ENCODE peak calls at places on chromosome 17, in six cellular contexts. C is mammary epithelial cell, V is mesendoderm, P is GM23338, R is PC-9, O is Karpas-422. J is an unnamed sample.

GRCh38 chr17:74862108-74862901 is 2.6 kb upstream of the GRIN2C start:
- DNase-seq in R (no peak), V (peak; percentile 80), C (no peak), P (peak; percentile 90), O (peak; percentile 91), J (peak; percentile 41)

GRCh38 chr17:61209524-61209923 is 190.1 kb upstream of the TBX2 start:
- DNase-seq in V (no peak), P (no peak), O (no peak), R (no peak), C (no peak), J (no peak)

GRCh38 chr17:51373489-51374194 is 113.3 kb downstream of the UTP18 start:
- DNase-seq in C (no peak), V (no peak), R (no peak), P (peak; percentile 37), O (no peak), J (no peak)

GRCh38 chr17:15255713-15256454 is 9.2 kb downstream of the PMP22 start:
- DNase-seq in P (no peak), C (peak; percentile 50), R (no peak), V (no peak), O (no peak), J (peak; percentile 67)

GRCh38 chr17:39153541-39154111 is 2.2 kb upstream of the PLXDC1 start:
- DNase-seq in P (peak; percentile 78), R (peak; percentile 79), O (peak; percentile 94), C (peak; percentile 78), V (peak; percentile 96), J (peak; percentile 93)

GRCh38 chr17:28717578-28718316 is at the start of gene RAB34:
- DNase-seq in R (peak; percentile 74), O (no peak), V (peak; percentile 98), C (peak; percentile 73), P (peak; percentile 98), J (peak; percentile 24)

GRCh38 chr17:40327735-40328385 is 18.9 kb downstream of the RARA start:
- DNase-seq in C (no peak), O (no peak), R (peak; percentile 17), P (no peak), V (no peak), J (no peak)

GRCh38 chr17:1626333-1626732 is 2.3 kb downstream of the SLC43A2 start:
- DNase-seq in V (no peak), O (no peak), C (no peak), R (no peak), P (no peak), J (peak; percentile 55)

GRCh38 chr17:82893779-82894178 is 54.0 kb upstream of the ZNF750 start:
- DNase-seq in O (no peak), R (no peak), C (no peak), V (no peak), P (no peak), J (no peak)

GRCh38 chr17:74145756-74146155 is 57.7 kb upstream of the RPL38 start:
- DNase-seq in C (no peak), V (no peak), R (no peak), O (no peak), P (no peak), J (no peak)

GRCh38 chr17:9644910-9645751 is at the start of gene USP43:
- DNase-seq in V (peak; percentile 81), O (no peak), C (peak; percentile 81), P (peak; percentile 79), R (peak; percentile 59), J (peak; percentile 90)

GRCh38 chr17:2410951-2411350 is 10.1 kb upstream of the MNT start:
- DNase-seq in V (no peak), R (no peak), O (no peak), C (no peak), P (no peak), J (no peak)

GRCh38 chr17:38701504-38702165 is 3.4 kb upstream of the MLLT6 start:
- DNase-seq in C (peak; percentile 57), P (peak; percentile 38), V (peak; percentile 54), R (no peak), O (peak; percentile 79), J (peak; percentile 76)

GRCh38 chr17:50763716-50764450 is 3.4 kb downstream of the ANKRD40CL start:
- DNase-seq in O (no peak), P (no peak), V (peak; percentile 43), C (no peak), R (peak; percentile 56), J (peak; percentile 94)

GRCh38 chr17:47955497-47956461 is 1.9 kb downstream of the PRR15L start:
- DNase-seq in C (peak; percentile 30), R (no peak), V (no peak), P (no peak), O (no peak), J (no peak)

GRCh38 chr17:63544467-63545301 is 5.6 kb upstream of the DCAF7 start:
- DNase-seq in O (no peak), P (peak; percentile 21), V (no peak), C (no peak), R (no peak), J (no peak)

GRCh38 chr17:40224707-40225092 is 5.6 kb downstream of the WIPF2 start:
- DNase-seq in O (no peak), P (no peak), V (no peak), C (no peak), R (no peak), J (no peak)

GRCh38 chr17:7436556-7437368 is 1.5 kb downstream of the TMEM102 start:
- DNase-seq in O (peak; percentile 93), P (peak; percentile 92), R (peak; percentile 64), V (peak; percentile 95), C (peak; percentile 88), J (peak; percentile 97)

GRCh38 chr17:2050246-2050866 is 4.5 kb upstream of the HIC1 start:
- DNase-seq in R (no peak), V (peak; percentile 77), O (peak; percentile 90), C (peak; percentile 58), P (peak; percentile 74), J (peak; percentile 59)

GRCh38 chr17:14471052-14471451 is 170.2 kb downstream of the HS3ST3B1 start:
- DNase-seq in C (peak; percentile 21), O (no peak), V (no peak), R (no peak), P (no peak), J (peak; percentile 45)

GRCh38 chr17:40621558-40621957 is 26.1 kb downstream of the SMARCE1 start:
- DNase-seq in V (no peak), R (no peak), P (no peak), C (no peak), O (no peak), J (no peak)

GRCh38 chr17:78789149-78789662 is 7.1 kb upstream of the CYTH1 start:
- DNase-seq in C (no peak), R (no peak), O (no peak), P (no peak), V (no peak), J (no peak)
- H3K4me2 ChIP-seq in C (no peak overlapping the region), R (no peak overlapping the region), O (no peak overlapping the region), P (no peak overlapping the region), V (no peak overlapping the region), J (no peak overlapping the region)

GRCh38 chr17:383771-384621 is 31.4 kb upstream of the RPH3AL start:
- DNase-seq in V (no peak), C (no peak), R (no peak), P (no peak), O (no peak), J (no peak)
- H3K4me2 ChIP-seq in V (no peak overlapping the region), C (no peak overlapping the region), R (no peak overlapping the region), P (peak overlapping the region; percentile 60), O (no peak overlapping the region), J (no peak overlapping the region)

GRCh38 chr17:49257296-49257695 is 26.7 kb upstream of the PHOSPHO1 start:
- DNase-seq in O (no peak), P (no peak), R (no peak), V (no peak), C (no peak), J (no peak)

GRCh38 chr17:49254066-49254465 is 23.5 kb upstream of the PHOSPHO1 start:
- DNase-seq in P (no peak), R (no peak), V (no peak), O (no peak), C (no peak), J (no peak)

GRCh38 chr17:49260922-49261291 is 30.3 kb upstream of the PHOSPHO1 start:
- DNase-seq in O (no peak), P (no peak), R (no peak), V (no peak), C (no peak), J (no peak)

GRCh38 chr17:49260011-49260921 is 29.7 kb upstream of the PHOSPHO1 start:
- DNase-seq in O (peak; percentile 35), C (peak; percentile 71), P (peak; percentile 70), V (peak; percentile 92), R (peak; percentile 62), J (peak; percentile 78)

GRCh38 chr17:49259663-49260010 is 29.1 kb upstream of the PHOSPHO1 start:
- DNase-seq in R (no peak), V (no peak), P (no peak), O (peak; percentile 38), C (no peak), J (no peak)
- H3K4me2 ChIP-seq in R (peak overlapping the region; percentile 81), V (peak overlapping the region; percentile 52), P (peak overlapping the region; percentile 92), O (peak overlapping the region; percentile 59), C (peak overlapping the region; percentile 77), J (peak overlapping the region; percentile 71)

GRCh38 chr17:17320911-17321220 is 17.7 kb downstream of the NT5M start:
- DNase-seq in R (no peak), C (no peak), O (no peak), P (no peak), V (no peak), J (no peak)
- H3K4me2 ChIP-seq in R (no peak overlapping the region), C (no peak overlapping the region), O (no peak overlapping the region), P (no peak overlapping the region), V (no peak overlapping the region), J (no peak overlapping the region)

GRCh38 chr17:43372273-43372911 is 26.4 kb upstream of the ARL4D start:
- DNase-seq in O (peak; percentile 79), C (no peak), V (no peak), P (no peak), R (no peak), J (no peak)
- H3K4me2 ChIP-seq in O (peak overlapping the region; percentile 63), C (no peak overlapping the region), V (no peak overlapping the region), P (no peak overlapping the region), R (no peak overlapping the region), J (no peak overlapping the region)

GRCh38 chr17:81094224-81094743 is 59.3 kb downstream of the BAIAP2 start:
- DNase-seq in R (no peak), V (no peak), P (no peak), C (no peak), O (no peak), J (no peak)
- H3K4me2 ChIP-seq in R (peak overlapping the region; percentile 70), V (no peak overlapping the region), P (peak overlapping the region; percentile 45), C (no peak overlapping the region), O (no peak overlapping the region), J (peak overlapping the region; percentile 20)

DNA sequence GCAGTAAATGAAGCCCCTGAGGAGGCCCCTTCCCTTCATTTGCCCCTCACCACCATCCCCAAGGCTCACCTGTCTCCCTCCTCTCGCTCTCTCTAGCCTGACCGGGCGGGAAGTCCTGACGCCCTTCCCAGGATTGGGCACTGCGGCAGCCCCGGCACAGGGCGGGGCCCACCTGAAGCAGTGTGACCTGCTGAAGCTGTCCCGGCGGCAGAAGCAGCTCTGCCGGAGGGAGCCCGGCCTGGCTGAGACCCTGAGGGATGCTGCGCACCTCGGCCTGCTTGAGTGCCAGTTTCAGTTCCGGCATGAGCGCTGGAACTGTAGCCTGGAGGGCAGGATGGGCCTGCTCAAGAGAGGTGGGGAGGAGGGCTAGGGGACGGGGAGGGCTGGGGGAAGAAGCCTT is 21.0 kb downstream of the WNT9B start:
- DNase-seq in P (no peak), C (no peak), O (no peak), V (no peak), R (no peak), J (no peak)
- H3K4me2 ChIP-seq in P (no peak overlapping the region), C (no peak overlapping the region), O (no peak overlapping the region), V (no peak overlapping the region), R (no peak overlapping the region), J (no peak overlapping the region)

GRCh38 chr17:78704594-78704993 is 77.5 kb downstream of the CYTH1 start:
- DNase-seq in R (no peak), C (peak; percentile 27), V (no peak), O (no peak), P (no peak), J (peak; percentile 87)
- H3K4me2 ChIP-seq in R (no peak overlapping the region), C (no peak overlapping the region), V (no peak overlapping the region), O (no peak overlapping the region), P (no peak overlapping the region), J (no peak overlapping the region)

J was measured in trophoblast cell.